ENCODE peak calls at places on chromosomes 13 and 19, in seven cellular contexts. D is fibroblast of pulmonary artery, W is breast epithelium, Z is K562, Y is bronchial epithelial cell, I is osteoblast, F is body of pancreas. P is an unnamed sample.

GRCh38 chr19:41546386-41546789 is 29.6 kb upstream of the CEACAM21 start:
- DNase-seq in Z (no peak), D (no peak), W (no peak), F (no peak), I (no peak), Y (no peak), P (no peak)

GRCh38 chr13:102800145-102801041 is 1.5 kb downstream of the BIVM start:
- DNase-seq in W (peak), F (peak), Z (peak), I (peak), D (peak), Y (peak), P (peak)

GRCh38 chr19:34364830-34365462 is at the start of gene GPI:
- DNase-seq in I (peak), F (peak), D (peak), W (no peak), Z (peak), Y (peak), P (peak)

GRCh38 chr19:5204212-5204611 is 136.4 kb downstream of the PTPRS start:
- DNase-seq in Z (no peak), W (no peak), D (no peak), I (peak), F (no peak), Y (no peak), P (no peak)

GRCh38 chr19:10828981-10829821 is 6.8 kb downstream of the TMED1 start:
- DNase-seq in I (peak), Z (no peak), Y (no peak), W (no peak), F (no peak), D (no peak), P (no peak)

GRCh38 chr13:23367907-23368306 is 65.6 kb downstream of the SACS start:
- DNase-seq in I (no peak), Y (no peak), F (no peak), W (no peak), Z (no peak), D (no peak), P (no peak)

GRCh38 chr19:6393982-6394412 is 1.0 kb upstream of the GTF2F1 start:
- DNase-seq in I (no peak), Y (no peak), D (no peak), W (no peak), Z (no peak), F (no peak), P (no peak)

GRCh38 chr19:31113250-31113685 is 236.0 kb downstream of the TSHZ3 start:
- DNase-seq in I (peak), D (no peak), Y (no peak), W (no peak), Z (no peak), F (no peak), P (peak)

GRCh38 chr19:31470229-31470939 is 121.1 kb upstream of the TSHZ3 start:
- DNase-seq in D (no peak), Y (no peak), F (no peak), I (no peak), Z (no peak), W (no peak), P (no peak)

GRCh38 chr13:50573046-50573445 is 270.4 kb downstream of the DLEU7 start:
- DNase-seq in F (no peak), D (no peak), Z (no peak), W (no peak), I (no peak), Y (no peak), P (no peak)
- TF ChIP-seq CTCF in F (no peak), D (no peak), Z (no peak), W (no peak), I (no peak), Y (no peak), P (no peak)

GRCh38 chr19:7533925-7534480 is 1.5 kb upstream of the PNPLA6 start:
- DNase-seq in D (peak), F (peak), I (peak), W (peak), Y (peak), Z (peak), P (peak)

GRCh38 chr19:7535035-7535992 is at the start of gene PNPLA6:
- DNase-seq in I (peak), F (peak), W (peak), D (peak), Y (peak), Z (peak), P (peak)

GRCh38 chr19:7535993-7536685 is 622 bp downstream of the PNPLA6 start:
- DNase-seq in W (no peak), Y (no peak), Z (no peak), D (no peak), I (peak), F (no peak), P (no peak)

GRCh38 chr19:7534531-7534980 is 961 bp upstream of the PNPLA6 start:
- DNase-seq in F (peak), W (no peak), Y (peak), D (peak), Z (peak), I (peak), P (peak)

GRCh38 chr19:7533281-7533819 is 2.2 kb upstream of the PNPLA6 start:
- DNase-seq in W (no peak), Y (peak), D (peak), I (peak), Z (no peak), F (peak), P (peak)
- H3K4me3 ChIP-seq in W (peak), Y (peak), D (peak), I (peak), Z (peak), F (peak), P (peak)

GRCh38 chr19:29119582-29119981 is 93.4 kb downstream of the UQCRFS1 start:
- DNase-seq in F (no peak), W (no peak), D (no peak), Z (no peak), I (no peak), Y (no peak), P (peak)
- TF ChIP-seq CTCF in F (no peak), W (no peak), D (no peak), Z (no peak), I (no peak), Y (no peak), P (peak)

GRCh38 chr13:74026753-74027152 is 107.5 kb downstream of the KLF12 start:
- DNase-seq in D (peak), F (peak), Y (peak), W (no peak), Z (no peak), I (no peak), P (no peak)
- H3K4me3 ChIP-seq in D (no peak), F (no peak), Y (no peak), W (no peak), Z (no peak), I (no peak), P (no peak)

GRCh38 chr19:3658823-3659745 is 32.5 kb upstream of the CACTIN start:
- DNase-seq in Z (no peak), I (no peak), D (no peak), W (no peak), F (no peak), Y (no peak), P (no peak)
- TF ChIP-seq CTCF in Z (no peak), I (no peak), D (no peak), W (no peak), F (no peak), Y (no peak), P (no peak)

GRCh38 chr13:46172531-46172991 is 9.4 kb downstream of the LCP1 start:
- DNase-seq in Y (no peak), I (no peak), F (no peak), Z (no peak), W (no peak), D (no peak), P (no peak)
- H3K4me3 ChIP-seq in Y (no peak), I (no peak), F (no peak), Z (no peak), W (no peak), D (no peak), P (no peak)